ENCODE peak calls at places on chromosome 2, in ten cellular contexts. One of them, this sample, is unnamed.
A peak's percentile ranks its signal among the peaks of the same experiment; 100 is the strongest.

GRCh38 chr2:96509114-96509846 is 4.1 kb upstream of the NEURL3 start:
- DNase-seq in T-helper 2 cell: no peak
- DNase-seq in fibroblast of lung: peak; percentile 85
- DNase-seq in stimulated activated CD4-positive, alpha-beta T cell treated with anti-CD3 and anti-CD28 coated beads, Interleukin-1b, Interleukin-23, amount 100 ng/mL, for 48 hours: peak; percentile 74
- DNase-seq in activated CD4-positive, alpha-beta T cell treated with anti-CD3 and anti-CD28 coated beads for 48 hours: peak; percentile 85
- DNase-seq in HEK293T: peak; percentile 88
- DNase-seq in left ventricle myocardium inferior: peak; percentile 88
- DNase-seq in WTC11: peak; percentile 97
- DNase-seq in NAMALWA: peak; percentile 71
- DNase-seq in dorsolateral prefrontal cortex: peak; percentile 87
- DNase-seq in this sample: peak; percentile 94

GRCh38 chr2:86123328-86123727 is 17.3 kb downstream of the PTCD3 start:
- DNase-seq in T-helper 2 cell: no peak
- DNase-seq in fibroblast of lung: no peak
- DNase-seq in stimulated activated CD4-positive, alpha-beta T cell treated with anti-CD3 and anti-CD28 coated beads, Interleukin-1b, Interleukin-23, amount 100 ng/mL, for 48 hours: no peak
- DNase-seq in activated CD4-positive, alpha-beta T cell treated with anti-CD3 and anti-CD28 coated beads for 48 hours: no peak
- DNase-seq in HEK293T: no peak
- DNase-seq in left ventricle myocardium inferior: no peak
- DNase-seq in WTC11: no peak
- DNase-seq in NAMALWA: no peak
- DNase-seq in dorsolateral prefrontal cortex: no peak
- DNase-seq in this sample: no peak

GRCh38 chr2:42124051-42124813 is 44.9 kb upstream of the EML4 start:
- DNase-seq in T-helper 2 cell: no peak
- DNase-seq in fibroblast of lung: no peak
- DNase-seq in stimulated activated CD4-positive, alpha-beta T cell treated with anti-CD3 and anti-CD28 coated beads, Interleukin-1b, Interleukin-23, amount 100 ng/mL, for 48 hours: no peak
- DNase-seq in activated CD4-positive, alpha-beta T cell treated with anti-CD3 and anti-CD28 coated beads for 48 hours: no peak
- DNase-seq in HEK293T: no peak
- DNase-seq in left ventricle myocardium inferior: no peak
- DNase-seq in WTC11: no peak
- DNase-seq in NAMALWA: no peak
- DNase-seq in dorsolateral prefrontal cortex: no peak
- DNase-seq in this sample: no peak

GRCh38 chr2:42493885-42494433 is at the start of gene KCNG3:
- DNase-seq in T-helper 2 cell: peak; percentile 56
- DNase-seq in fibroblast of lung: peak; percentile 22
- DNase-seq in stimulated activated CD4-positive, alpha-beta T cell treated with anti-CD3 and anti-CD28 coated beads, Interleukin-1b, Interleukin-23, amount 100 ng/mL, for 48 hours: peak; percentile 58
- DNase-seq in activated CD4-positive, alpha-beta T cell treated with anti-CD3 and anti-CD28 coated beads for 48 hours: peak; percentile 76
- DNase-seq in HEK293T: peak; percentile 83
- DNase-seq in left ventricle myocardium inferior: peak; percentile 43
- DNase-seq in WTC11: peak; percentile 83
- DNase-seq in NAMALWA: peak; percentile 41
- DNase-seq in dorsolateral prefrontal cortex: peak; percentile 29
- DNase-seq in this sample: peak; percentile 85

GRCh38 chr2:178825183-178825582 is 18.0 kb upstream of the TTN start:
- DNase-seq in T-helper 2 cell: no peak
- DNase-seq in fibroblast of lung: peak; percentile 55
- DNase-seq in stimulated activated CD4-positive, alpha-beta T cell treated with anti-CD3 and anti-CD28 coated beads, Interleukin-1b, Interleukin-23, amount 100 ng/mL, for 48 hours: no peak
- DNase-seq in activated CD4-positive, alpha-beta T cell treated with anti-CD3 and anti-CD28 coated beads for 48 hours: no peak
- DNase-seq in HEK293T: no peak
- DNase-seq in left ventricle myocardium inferior: no peak
- DNase-seq in WTC11: no peak
- DNase-seq in NAMALWA: no peak
- DNase-seq in dorsolateral prefrontal cortex: no peak
- DNase-seq in this sample: no peak

GRCh38 chr2:45675130-45675812 is 23.8 kb downstream of the PRKCE start:
- DNase-seq in T-helper 2 cell: no peak
- DNase-seq in fibroblast of lung: no peak
- DNase-seq in stimulated activated CD4-positive, alpha-beta T cell treated with anti-CD3 and anti-CD28 coated beads, Interleukin-1b, Interleukin-23, amount 100 ng/mL, for 48 hours: no peak
- DNase-seq in activated CD4-positive, alpha-beta T cell treated with anti-CD3 and anti-CD28 coated beads for 48 hours: no peak
- DNase-seq in HEK293T: no peak
- DNase-seq in left ventricle myocardium inferior: peak; percentile 29
- DNase-seq in WTC11: no peak
- DNase-seq in NAMALWA: no peak
- DNase-seq in dorsolateral prefrontal cortex: no peak
- DNase-seq in this sample: no peak

GRCh38 chr2:3523551-3524041 is 4.3 kb upstream of the ADI1 start:
- DNase-seq in T-helper 2 cell: no peak
- DNase-seq in fibroblast of lung: peak; percentile 43
- DNase-seq in stimulated activated CD4-positive, alpha-beta T cell treated with anti-CD3 and anti-CD28 coated beads, Interleukin-1b, Interleukin-23, amount 100 ng/mL, for 48 hours: no peak
- DNase-seq in activated CD4-positive, alpha-beta T cell treated with anti-CD3 and anti-CD28 coated beads for 48 hours: no peak
- DNase-seq in HEK293T: no peak
- DNase-seq in left ventricle myocardium inferior: no peak
- DNase-seq in WTC11: no peak
- DNase-seq in NAMALWA: no peak
- DNase-seq in dorsolateral prefrontal cortex: no peak
- DNase-seq in this sample: no peak

GRCh38 chr2:130726614-130727180 is 2.2 kb upstream of the GPR148 start:
- DNase-seq in T-helper 2 cell: no peak
- DNase-seq in fibroblast of lung: no peak
- DNase-seq in stimulated activated CD4-positive, alpha-beta T cell treated with anti-CD3 and anti-CD28 coated beads, Interleukin-1b, Interleukin-23, amount 100 ng/mL, for 48 hours: no peak
- DNase-seq in activated CD4-positive, alpha-beta T cell treated with anti-CD3 and anti-CD28 coated beads for 48 hours: no peak
- DNase-seq in HEK293T: no peak
- DNase-seq in left ventricle myocardium inferior: no peak
- DNase-seq in WTC11: peak; percentile 18
- DNase-seq in NAMALWA: no peak
- DNase-seq in dorsolateral prefrontal cortex: no peak
- DNase-seq in this sample: no peak

GRCh38 chr2:44936715-44937687 is 4.5 kb upstream of the SIX3 start:
- DNase-seq in T-helper 2 cell: no peak
- DNase-seq in fibroblast of lung: no peak
- DNase-seq in stimulated activated CD4-positive, alpha-beta T cell treated with anti-CD3 and anti-CD28 coated beads, Interleukin-1b, Interleukin-23, amount 100 ng/mL, for 48 hours: no peak
- DNase-seq in activated CD4-positive, alpha-beta T cell treated with anti-CD3 and anti-CD28 coated beads for 48 hours: no peak
- DNase-seq in HEK293T: no peak
- DNase-seq in left ventricle myocardium inferior: no peak
- DNase-seq in WTC11: peak; percentile 51
- DNase-seq in NAMALWA: no peak
- DNase-seq in dorsolateral prefrontal cortex: no peak
- DNase-seq in this sample: peak; percentile 12

GRCh38 chr2:209368924-209369323 is 54.9 kb upstream of the MAP2 start:
- DNase-seq in T-helper 2 cell: no peak
- DNase-seq in fibroblast of lung: peak; percentile 95
- DNase-seq in stimulated activated CD4-positive, alpha-beta T cell treated with anti-CD3 and anti-CD28 coated beads, Interleukin-1b, Interleukin-23, amount 100 ng/mL, for 48 hours: peak; percentile 6
- DNase-seq in activated CD4-positive, alpha-beta T cell treated with anti-CD3 and anti-CD28 coated beads for 48 hours: peak; percentile 7
- DNase-seq in HEK293T: peak; percentile 39
- DNase-seq in left ventricle myocardium inferior: peak; percentile 16
- DNase-seq in WTC11: no peak
- DNase-seq in NAMALWA: no peak
- DNase-seq in dorsolateral prefrontal cortex: no peak
- DNase-seq in this sample: no peak

GRCh38 chr2:240836781-240837467 is 16.9 kb upstream of the KIF1A start:
- DNase-seq in T-helper 2 cell: no peak
- DNase-seq in fibroblast of lung: peak; percentile 61
- DNase-seq in stimulated activated CD4-positive, alpha-beta T cell treated with anti-CD3 and anti-CD28 coated beads, Interleukin-1b, Interleukin-23, amount 100 ng/mL, for 48 hours: no peak
- DNase-seq in activated CD4-positive, alpha-beta T cell treated with anti-CD3 and anti-CD28 coated beads for 48 hours: no peak
- DNase-seq in HEK293T: no peak
- DNase-seq in left ventricle myocardium inferior: peak; percentile 60
- DNase-seq in WTC11: no peak
- DNase-seq in NAMALWA: no peak
- DNase-seq in dorsolateral prefrontal cortex: peak; percentile 55
- DNase-seq in this sample: peak; percentile 62

GRCh38 chr2:10043256-10043905 is at the start of gene KLF11:
- DNase-seq in T-helper 2 cell: peak; percentile 79
- DNase-seq in fibroblast of lung: peak; percentile 92
- DNase-seq in stimulated activated CD4-positive, alpha-beta T cell treated with anti-CD3 and anti-CD28 coated beads, Interleukin-1b, Interleukin-23, amount 100 ng/mL, for 48 hours: peak; percentile 71
- DNase-seq in activated CD4-positive, alpha-beta T cell treated with anti-CD3 and anti-CD28 coated beads for 48 hours: peak; percentile 81
- DNase-seq in HEK293T: peak; percentile 93
- DNase-seq in left ventricle myocardium inferior: peak; percentile 95
- DNase-seq in WTC11: peak; percentile 90
- DNase-seq in NAMALWA: no peak
- DNase-seq in dorsolateral prefrontal cortex: peak; percentile 74
- DNase-seq in this sample: peak; percentile 96